ENCODE peak calls at places on chromosomes 2 and 18, in five cellular contexts. One of them, this sample, is unnamed.

GRCh38 chr18:11887305-11888262 is 20.5 kb downstream of the MPPE1 start:
- DNase-seq in tibial nerve: no peak
- DNase-seq in suprapubic skin: peak; percentile 10
- DNase-seq in upper lobe of left lung: peak; percentile 61
- DNase-seq in HepG2: peak; percentile 60
- DNase-seq in this sample: no peak

GRCh38 chr2:56177420-56178220 is 6.2 kb upstream of the CCDC85A start:
- DNase-seq in tibial nerve: no peak
- DNase-seq in HepG2: no peak
- DNase-seq in suprapubic skin: no peak
- DNase-seq in upper lobe of left lung: no peak
- DNase-seq in this sample: no peak

GRCh38 chr2:237434916-237435315 is 21.0 kb upstream of the COL6A3 start:
- DNase-seq in HepG2: no peak
- DNase-seq in tibial nerve: no peak
- DNase-seq in suprapubic skin: peak; percentile 52
- DNase-seq in upper lobe of left lung: no peak
- DNase-seq in this sample: no peak

GRCh38 chr2:197575987-197576386 is 60.1 kb downstream of the MOB4 start:
- DNase-seq in HepG2: no peak
- DNase-seq in suprapubic skin: peak; percentile 73
- DNase-seq in upper lobe of left lung: no peak
- DNase-seq in tibial nerve: no peak
- DNase-seq in this sample: peak; percentile 19

GRCh38 chr2:123915380-123915779 is 109.7 kb upstream of the CNTNAP5 start:
- DNase-seq in tibial nerve: no peak
- DNase-seq in HepG2: no peak
- DNase-seq in upper lobe of left lung: no peak
- DNase-seq in suprapubic skin: no peak
- DNase-seq in this sample: no peak

GRCh38 chr18:13621886-13622619 is 104.3 kb downstream of the FAM210A start:
- DNase-seq in HepG2: no peak
- DNase-seq in suprapubic skin: no peak
- DNase-seq in upper lobe of left lung: no peak
- DNase-seq in tibial nerve: no peak
- DNase-seq in this sample: no peak

GRCh38 chr2:191566347-191566746 is 111.6 kb upstream of the NABP1 start:
- DNase-seq in suprapubic skin: peak; percentile 62
- DNase-seq in tibial nerve: peak; percentile 37
- DNase-seq in HepG2: peak; percentile 71
- DNase-seq in upper lobe of left lung: peak; percentile 68
- DNase-seq in this sample: peak; percentile 21

GRCh38 chr2:160028431-160029269 is 33.8 kb downstream of the PLA2R1 start:
- DNase-seq in suprapubic skin: no peak
- DNase-seq in HepG2: no peak
- DNase-seq in upper lobe of left lung: no peak
- DNase-seq in tibial nerve: no peak
- DNase-seq in this sample: no peak

GRCh38 chr2:24105816-24106215 is 17.3 kb downstream of the PFN4 start:
- DNase-seq in tibial nerve: no peak
- DNase-seq in HepG2: no peak
- DNase-seq in suprapubic skin: no peak
- DNase-seq in upper lobe of left lung: no peak
- DNase-seq in this sample: no peak

DNA sequence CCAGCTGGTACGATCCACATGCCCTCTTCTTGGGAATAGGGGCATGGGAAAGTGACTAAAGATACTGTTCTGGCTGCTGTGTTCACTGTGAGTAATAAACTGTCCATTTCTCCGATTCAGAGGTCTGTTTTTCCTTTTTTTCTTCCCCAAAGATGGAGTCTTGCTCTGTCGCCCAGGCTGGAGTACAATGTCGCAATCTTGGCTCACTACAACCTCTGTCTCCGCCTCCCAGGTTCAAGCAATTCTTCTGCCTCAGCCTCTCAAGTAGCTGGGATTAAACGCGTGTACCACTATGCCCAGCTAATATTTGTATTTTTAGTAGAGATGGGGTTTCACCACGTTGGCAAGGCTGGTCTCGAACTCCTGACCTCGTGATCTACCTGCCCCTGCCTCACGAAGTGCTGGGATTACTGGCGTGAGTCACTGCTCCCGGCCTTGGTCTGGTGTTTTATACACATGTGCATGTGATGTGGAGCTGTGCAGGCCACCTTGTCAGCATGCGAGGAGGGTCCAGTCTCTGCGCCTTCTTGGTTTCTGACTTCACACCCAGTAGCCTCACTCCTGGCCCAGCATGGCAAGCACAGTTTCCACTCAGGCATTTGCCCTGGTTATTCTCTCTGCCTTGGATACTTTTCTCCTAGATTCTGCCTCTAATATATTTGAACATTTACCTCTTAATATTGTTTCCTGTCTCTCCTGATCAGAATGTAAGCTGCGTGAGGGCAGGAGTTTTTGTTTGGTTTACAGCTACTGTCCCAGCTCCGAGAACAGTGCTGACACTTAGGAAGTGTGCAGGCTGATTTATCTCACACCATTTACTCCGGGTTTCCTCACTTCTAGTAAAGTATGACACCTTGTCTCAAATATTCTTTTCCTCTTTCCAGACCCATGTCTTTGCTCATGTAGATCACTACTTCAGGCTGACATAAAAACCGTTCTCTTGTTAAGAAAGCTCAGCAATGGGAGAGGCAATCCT is 19.7 kb downstream of the PTPN18 start:
- DNase-seq in upper lobe of left lung: no peak
- DNase-seq in suprapubic skin: no peak
- DNase-seq in HepG2: no peak
- DNase-seq in tibial nerve: no peak
- DNase-seq in this sample: no peak
- H3K27ac ChIP-seq in upper lobe of left lung: peak overlapping the region; percentile 21
- H3K27ac ChIP-seq in suprapubic skin: no peak overlapping the region
- H3K27ac ChIP-seq in HepG2: no peak overlapping the region
- H3K27ac ChIP-seq in tibial nerve: no peak overlapping the region
- H3K27ac ChIP-seq in this sample: no peak overlapping the region

GRCh38 chr2:134231965-134232340 is 21.9 kb upstream of the MGAT5 start:
- DNase-seq in upper lobe of left lung: no peak
- DNase-seq in HepG2: no peak
- DNase-seq in tibial nerve: no peak
- DNase-seq in suprapubic skin: no peak
- DNase-seq in this sample: no peak
- TF ChIP-seq EP300 in upper lobe of left lung: no peak
- TF ChIP-seq EP300 in HepG2: no peak
- TF ChIP-seq EP300 in tibial nerve: no peak
- TF ChIP-seq EP300 in suprapubic skin: no peak
- TF ChIP-seq EP300 in this sample: no peak

GRCh38 chr2:226180485-226180884 is 619.1 kb downstream of the IRS1 start:
- DNase-seq in upper lobe of left lung: peak; percentile 40
- DNase-seq in HepG2: no peak
- DNase-seq in tibial nerve: no peak
- DNase-seq in suprapubic skin: no peak
- DNase-seq in this sample: no peak

GRCh38 chr2:226179010-226179409 is 620.6 kb downstream of the IRS1 start:
- DNase-seq in tibial nerve: no peak
- DNase-seq in HepG2: no peak
- DNase-seq in upper lobe of left lung: no peak
- DNase-seq in suprapubic skin: no peak
- DNase-seq in this sample: no peak

GRCh38 chr2:226174390-226174789 is 625.2 kb downstream of the IRS1 start:
- DNase-seq in tibial nerve: no peak
- DNase-seq in upper lobe of left lung: no peak
- DNase-seq in HepG2: no peak
- DNase-seq in suprapubic skin: no peak
- DNase-seq in this sample: no peak

GRCh38 chr2:226172939-226173338 is 626.7 kb downstream of the IRS1 start:
- DNase-seq in upper lobe of left lung: no peak
- DNase-seq in tibial nerve: no peak
- DNase-seq in HepG2: no peak
- DNase-seq in suprapubic skin: no peak
- DNase-seq in this sample: no peak

DNA sequence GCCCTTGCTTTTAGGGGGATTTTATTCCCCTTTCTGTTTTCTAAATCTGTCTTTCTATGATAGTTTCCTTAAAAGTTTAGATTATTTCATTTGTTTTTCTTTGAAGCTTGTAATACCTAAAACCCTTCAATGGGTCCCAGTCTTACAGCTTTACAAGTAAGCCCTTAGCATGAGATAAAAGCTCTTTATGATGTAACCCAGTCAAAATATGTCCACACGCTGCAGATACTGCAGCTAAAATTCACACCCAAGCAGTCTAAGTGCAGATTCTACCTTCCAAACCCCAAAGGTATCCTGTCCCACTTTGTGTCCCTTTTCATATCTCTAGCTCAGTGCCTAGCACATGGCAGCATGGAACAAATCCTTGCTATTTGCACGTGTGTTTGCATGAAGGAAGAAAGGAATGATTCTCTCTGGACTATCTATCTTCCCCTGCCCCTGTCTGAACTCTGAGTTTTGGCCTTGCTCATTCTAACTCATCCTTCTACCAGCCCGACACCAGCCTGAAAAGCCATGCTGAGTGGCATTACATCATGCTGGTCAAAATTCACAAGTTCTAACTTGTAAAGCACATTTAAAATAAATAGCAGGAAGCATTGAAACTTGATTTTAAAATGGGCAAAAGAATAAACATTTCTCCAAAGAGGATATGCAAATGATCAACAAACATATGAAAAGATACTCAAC is 623.2 kb downstream of the IRS1 start:
- DNase-seq in HepG2: no peak
- DNase-seq in suprapubic skin: no peak
- DNase-seq in tibial nerve: no peak
- DNase-seq in upper lobe of left lung: no peak
- DNase-seq in this sample: no peak
- H3K9me3 ChIP-seq in HepG2: peaks cover 27% of the 10 kb centered on the region
- H3K9me3 ChIP-seq in suprapubic skin: peaks cover 9% of the 10 kb centered on the region
- H3K9me3 ChIP-seq in tibial nerve: no peaks in the 10 kb centered on the region
- H3K9me3 ChIP-seq in upper lobe of left lung: peaks cover 15% of the 10 kb centered on the region
- H3K9me3 ChIP-seq in this sample: no peaks in the 10 kb centered on the region

DNA sequence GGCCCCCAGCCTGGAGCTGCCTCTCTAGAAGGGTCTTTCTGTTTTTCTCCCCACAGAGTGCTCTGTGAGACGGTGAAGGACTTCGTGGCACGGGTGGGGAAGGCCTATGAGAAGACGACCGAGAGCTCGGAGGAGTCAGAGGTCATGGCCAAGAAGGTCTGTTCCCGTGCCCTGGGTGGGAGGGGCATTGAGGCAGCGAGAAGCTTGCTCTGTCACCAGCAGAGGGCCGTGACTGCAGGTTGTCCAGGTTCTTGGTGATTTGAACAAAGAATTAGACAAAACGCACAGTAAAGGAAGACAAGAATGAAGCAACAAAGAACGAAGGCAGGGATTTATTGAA is 93.9 kb downstream of the DGKD start:
- DNase-seq in HepG2: peak; percentile 27
- DNase-seq in tibial nerve: no peak
- DNase-seq in upper lobe of left lung: no peak
- DNase-seq in suprapubic skin: peak; percentile 26
- DNase-seq in this sample: no peak
- H3K27ac ChIP-seq in HepG2: no peak overlapping the region
- H3K27ac ChIP-seq in tibial nerve: no peak overlapping the region
- H3K27ac ChIP-seq in upper lobe of left lung: no peak overlapping the region
- H3K27ac ChIP-seq in suprapubic skin: no peak overlapping the region
- H3K27ac ChIP-seq in this sample: peak overlapping the region; percentile 50

DNA sequence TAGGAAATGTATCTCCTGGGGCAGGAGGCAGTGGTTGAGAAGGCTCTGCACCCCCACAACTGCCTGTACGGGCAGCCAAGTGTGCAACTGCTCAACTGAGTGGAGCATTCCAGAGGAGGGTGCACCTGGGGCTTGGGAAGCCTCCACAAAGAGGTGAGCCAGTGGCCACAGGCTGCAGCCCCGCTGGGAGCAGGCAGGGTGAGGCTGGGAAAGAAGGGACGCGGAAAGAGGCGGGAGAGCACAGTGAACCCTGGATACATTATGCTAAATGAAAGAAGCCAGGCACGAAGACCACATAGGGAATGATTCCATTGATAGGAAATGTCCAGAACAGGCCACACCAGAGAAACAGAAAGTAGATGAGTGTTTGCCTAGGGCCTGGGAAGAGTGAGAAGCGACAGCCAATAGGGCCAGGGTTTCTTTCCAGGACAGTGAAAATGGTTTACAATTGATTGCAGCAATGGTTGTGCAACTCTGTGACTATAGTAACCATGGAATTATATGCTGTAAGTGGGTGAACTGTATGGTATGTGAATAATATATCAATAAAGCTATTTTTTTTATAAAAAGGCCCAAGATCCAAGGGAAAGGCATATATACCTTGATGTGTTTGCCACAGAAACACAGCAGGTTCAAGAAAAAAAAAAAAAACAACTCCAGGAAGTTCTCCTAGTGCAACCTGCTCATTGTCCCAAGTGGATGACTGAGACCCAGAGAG is 82.4 kb downstream of the DDX1 start:
- DNase-seq in HepG2: peak; percentile 73
- DNase-seq in suprapubic skin: no peak
- DNase-seq in tibial nerve: no peak
- DNase-seq in upper lobe of left lung: peak; percentile 70
- DNase-seq in this sample: no peak
- TF ChIP-seq EP300 in HepG2: no peak
- TF ChIP-seq EP300 in suprapubic skin: no peak
- TF ChIP-seq EP300 in tibial nerve: no peak
- TF ChIP-seq EP300 in upper lobe of left lung: no peak
- TF ChIP-seq EP300 in this sample: no peak

GRCh38 chr2:235979753-235980459 is 188.3 kb downstream of the GBX2 start:
- DNase-seq in upper lobe of left lung: no peak
- DNase-seq in suprapubic skin: no peak
- DNase-seq in HepG2: no peak
- DNase-seq in tibial nerve: no peak
- DNase-seq in this sample: no peak
- H3K9me3 ChIP-seq in upper lobe of left lung: no peaks in the 10 kb centered on the region
- H3K9me3 ChIP-seq in suprapubic skin: no peaks in the 10 kb centered on the region
- H3K9me3 ChIP-seq in HepG2: no peaks in the 10 kb centered on the region
- H3K9me3 ChIP-seq in tibial nerve: no peaks in the 10 kb centered on the region
- H3K9me3 ChIP-seq in this sample: no peaks in the 10 kb centered on the region

DNA sequence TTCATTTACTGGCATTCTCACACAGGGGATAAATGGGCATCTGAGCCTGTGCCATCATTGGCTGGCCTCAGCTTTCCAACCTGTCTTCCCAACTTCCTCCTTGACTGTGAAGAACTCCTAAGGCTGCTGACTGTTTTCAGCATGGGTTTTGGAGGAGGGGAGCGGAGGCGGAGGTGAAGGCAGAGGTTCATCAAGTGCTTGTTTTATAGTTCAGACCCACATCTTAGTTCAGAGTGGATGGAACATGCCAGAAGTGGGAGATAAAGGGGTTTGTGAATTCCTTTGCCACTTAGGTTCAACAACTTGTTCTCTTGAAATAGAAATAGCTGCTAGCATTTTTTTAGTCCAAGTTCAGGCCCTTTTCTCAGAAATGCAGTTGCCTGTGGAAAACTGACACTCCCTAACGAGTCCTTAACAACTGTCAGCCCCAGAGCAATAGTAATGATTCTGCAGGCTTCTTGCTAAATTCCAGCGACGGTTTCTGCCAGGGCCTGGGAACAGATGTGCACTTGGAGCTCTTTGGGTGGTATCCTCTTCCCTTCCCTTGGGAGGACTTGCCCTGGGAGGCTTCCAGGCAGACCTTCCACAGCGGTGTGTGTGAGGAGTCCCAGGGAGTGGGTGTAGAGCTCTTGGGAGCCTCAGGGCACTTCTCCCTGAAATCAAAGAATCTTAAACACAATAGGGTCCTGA is 30.1 kb upstream of the ITGA6 start:
- DNase-seq in HepG2: no peak
- DNase-seq in upper lobe of left lung: no peak
- DNase-seq in suprapubic skin: no peak
- DNase-seq in tibial nerve: no peak
- DNase-seq in this sample: no peak
- H3K27ac ChIP-seq in HepG2: no peak overlapping the region
- H3K27ac ChIP-seq in upper lobe of left lung: no peak overlapping the region
- H3K27ac ChIP-seq in suprapubic skin: no peak overlapping the region
- H3K27ac ChIP-seq in tibial nerve: peak overlapping the region; percentile 75
- H3K27ac ChIP-seq in this sample: no peak overlapping the region

GRCh38 chr18:57942493-57942892 is 101.5 kb upstream of the NEDD4L start:
- DNase-seq in HepG2: no peak
- DNase-seq in tibial nerve: no peak
- DNase-seq in upper lobe of left lung: no peak
- DNase-seq in suprapubic skin: no peak
- DNase-seq in this sample: no peak
- TF ChIP-seq EP300 in HepG2: no peak
- TF ChIP-seq EP300 in tibial nerve: no peak
- TF ChIP-seq EP300 in upper lobe of left lung: no peak
- TF ChIP-seq EP300 in suprapubic skin: no peak
- TF ChIP-seq EP300 in this sample: no peak

This sample was measured in ovary.